ENCODE peak calls at places on chromosomes 6 and 20, in six cellular contexts. One of them, this sample, is unnamed.

GRCh38 chr6:41454189-41454789 is 91.9 kb upstream of the FOXP4 start:
- DNase-seq in HL-60: no peak
- DNase-seq in right atrium auricular region: no peak
- DNase-seq in choroid plexus epithelial cell: no peak
- DNase-seq in psoas muscle: no peak
- DNase-seq in CD8-positive, alpha-beta T cell: no peak
- DNase-seq in this sample: no peak

GRCh38 chr20:34907616-34908469 is 31.4 kb downstream of the ACSS2 start:
- DNase-seq in HL-60: peak
- DNase-seq in choroid plexus epithelial cell: peak
- DNase-seq in psoas muscle: peak
- DNase-seq in right atrium auricular region: peak
- DNase-seq in CD8-positive, alpha-beta T cell: no peak
- DNase-seq in this sample: no peak

GRCh38 chr20:59063358-59064213 is 21.0 kb upstream of the PRELID3B start:
- DNase-seq in right atrium auricular region: peak
- DNase-seq in psoas muscle: no peak
- DNase-seq in HL-60: no peak
- DNase-seq in choroid plexus epithelial cell: peak
- DNase-seq in CD8-positive, alpha-beta T cell: no peak
- DNase-seq in this sample: no peak

GRCh38 chr6:21500894-21501293 is 92.7 kb upstream of the SOX4 start:
- DNase-seq in CD8-positive, alpha-beta T cell: no peak
- DNase-seq in right atrium auricular region: no peak
- DNase-seq in HL-60: no peak
- DNase-seq in choroid plexus epithelial cell: no peak
- DNase-seq in psoas muscle: no peak
- DNase-seq in this sample: no peak

GRCh38 chr6:148265058-148265457 is 77.6 kb upstream of the SASH1 start:
- DNase-seq in right atrium auricular region: no peak
- DNase-seq in CD8-positive, alpha-beta T cell: no peak
- DNase-seq in psoas muscle: no peak
- DNase-seq in HL-60: no peak
- DNase-seq in choroid plexus epithelial cell: no peak
- DNase-seq in this sample: no peak

GRCh38 chr20:2470051-2470431 is 548 bp downstream of the SNRPB start:
- DNase-seq in HL-60: no peak
- DNase-seq in psoas muscle: peak
- DNase-seq in right atrium auricular region: no peak
- DNase-seq in choroid plexus epithelial cell: peak
- DNase-seq in CD8-positive, alpha-beta T cell: peak
- DNase-seq in this sample: no peak

GRCh38 chr6:7846971-7847818 is 63.4 kb downstream of the TXNDC5 start:
- DNase-seq in choroid plexus epithelial cell: peak
- DNase-seq in psoas muscle: no peak
- DNase-seq in CD8-positive, alpha-beta T cell: no peak
- DNase-seq in HL-60: no peak
- DNase-seq in right atrium auricular region: no peak
- DNase-seq in this sample: no peak

GRCh38 chr6:95614094-95614493 is 36.8 kb downstream of the MANEA start:
- DNase-seq in right atrium auricular region: no peak
- DNase-seq in CD8-positive, alpha-beta T cell: no peak
- DNase-seq in psoas muscle: no peak
- DNase-seq in HL-60: no peak
- DNase-seq in choroid plexus epithelial cell: peak
- DNase-seq in this sample: no peak

GRCh38 chr6:106894978-106895702 is 79.4 kb downstream of the CD24 start:
- DNase-seq in psoas muscle: no peak
- DNase-seq in HL-60: no peak
- DNase-seq in CD8-positive, alpha-beta T cell: no peak
- DNase-seq in right atrium auricular region: no peak
- DNase-seq in choroid plexus epithelial cell: peak
- DNase-seq in this sample: no peak

GRCh38 chr20:41469868-41470267 is 103.2 kb upstream of the EMILIN3 start:
- DNase-seq in psoas muscle: no peak
- DNase-seq in CD8-positive, alpha-beta T cell: no peak
- DNase-seq in right atrium auricular region: no peak
- DNase-seq in HL-60: no peak
- DNase-seq in choroid plexus epithelial cell: no peak
- DNase-seq in this sample: no peak

GRCh38 chr20:35171753-35172433 is at the start of gene PROCR:
- DNase-seq in choroid plexus epithelial cell: peak
- DNase-seq in psoas muscle: peak
- DNase-seq in right atrium auricular region: peak
- DNase-seq in CD8-positive, alpha-beta T cell: no peak
- DNase-seq in HL-60: peak
- DNase-seq in this sample: no peak

GRCh38 chr6:37913210-37913609 is 93.7 kb downstream of the ZFAND3 start:
- DNase-seq in psoas muscle: no peak
- DNase-seq in CD8-positive, alpha-beta T cell: no peak
- DNase-seq in choroid plexus epithelial cell: peak
- DNase-seq in right atrium auricular region: no peak
- DNase-seq in HL-60: no peak
- DNase-seq in this sample: no peak

GRCh38 chr6:117615981-117616961 is 14.0 kb upstream of the GOPC start:
- DNase-seq in CD8-positive, alpha-beta T cell: no peak
- DNase-seq in choroid plexus epithelial cell: peak
- DNase-seq in right atrium auricular region: no peak
- DNase-seq in HL-60: no peak
- DNase-seq in psoas muscle: no peak
- DNase-seq in this sample: peak

GRCh38 chr6:8914700-8915099 is 479.4 kb upstream of the SLC35B3 start:
- DNase-seq in right atrium auricular region: no peak
- DNase-seq in HL-60: no peak
- DNase-seq in choroid plexus epithelial cell: no peak
- DNase-seq in CD8-positive, alpha-beta T cell: no peak
- DNase-seq in psoas muscle: no peak
- DNase-seq in this sample: no peak

GRCh38 chr6:136466789-136467585 is 83.2 kb downstream of the MAP7 start:
- DNase-seq in choroid plexus epithelial cell: no peak
- DNase-seq in HL-60: no peak
- DNase-seq in psoas muscle: no peak
- DNase-seq in right atrium auricular region: no peak
- DNase-seq in CD8-positive, alpha-beta T cell: no peak
- DNase-seq in this sample: no peak

GRCh38 chr20:7980332-7981046 is 39.1 kb downstream of the TMX4 start:
- DNase-seq in right atrium auricular region: no peak
- DNase-seq in HL-60: peak
- DNase-seq in CD8-positive, alpha-beta T cell: no peak
- DNase-seq in psoas muscle: no peak
- DNase-seq in choroid plexus epithelial cell: peak
- DNase-seq in this sample: no peak

GRCh38 chr20:35040090-35040489 is 52.5 kb downstream of the TRPC4AP start:
- DNase-seq in psoas muscle: no peak
- DNase-seq in HL-60: no peak
- DNase-seq in CD8-positive, alpha-beta T cell: no peak
- DNase-seq in right atrium auricular region: no peak
- DNase-seq in choroid plexus epithelial cell: no peak
- DNase-seq in this sample: no peak

GRCh38 chr6:17152703-17153102 is 50.9 kb downstream of the STMND1 start:
- DNase-seq in choroid plexus epithelial cell: no peak
- DNase-seq in right atrium auricular region: no peak
- DNase-seq in psoas muscle: no peak
- DNase-seq in CD8-positive, alpha-beta T cell: no peak
- DNase-seq in HL-60: no peak
- DNase-seq in this sample: no peak

GRCh38 chr6:73985891-73986290 is 289.9 kb downstream of the CD109 start:
- DNase-seq in HL-60: no peak
- DNase-seq in right atrium auricular region: no peak
- DNase-seq in psoas muscle: no peak
- DNase-seq in CD8-positive, alpha-beta T cell: no peak
- DNase-seq in choroid plexus epithelial cell: peak
- DNase-seq in this sample: no peak

GRCh38 chr6:34350100-34350936 is 42.2 kb downstream of the NUDT3 start:
- DNase-seq in CD8-positive, alpha-beta T cell: no peak
- DNase-seq in choroid plexus epithelial cell: peak
- DNase-seq in right atrium auricular region: no peak
- DNase-seq in HL-60: no peak
- DNase-seq in psoas muscle: no peak
- DNase-seq in this sample: no peak

GRCh38 chr6:20438462-20439070 is 36.9 kb downstream of the E2F3 start:
- DNase-seq in right atrium auricular region: no peak
- DNase-seq in CD8-positive, alpha-beta T cell: no peak
- DNase-seq in choroid plexus epithelial cell: no peak
- DNase-seq in HL-60: no peak
- DNase-seq in psoas muscle: no peak
- DNase-seq in this sample: no peak

GRCh38 chr6:132804251-132804650 is 5.8 kb upstream of the SLC18B1 start:
- DNase-seq in CD8-positive, alpha-beta T cell: no peak
- DNase-seq in right atrium auricular region: no peak
- DNase-seq in psoas muscle: no peak
- DNase-seq in choroid plexus epithelial cell: no peak
- DNase-seq in HL-60: no peak
- DNase-seq in this sample: no peak

GRCh38 chr6:132797975-132798819 is at the start of gene SLC18B1:
- DNase-seq in right atrium auricular region: peak
- DNase-seq in choroid plexus epithelial cell: peak
- DNase-seq in HL-60: no peak
- DNase-seq in psoas muscle: peak
- DNase-seq in CD8-positive, alpha-beta T cell: peak
- DNase-seq in this sample: peak

GRCh38 chr6:132798820-132799538 is 542 bp upstream of the SLC18B1 start:
- DNase-seq in CD8-positive, alpha-beta T cell: peak
- DNase-seq in right atrium auricular region: peak
- DNase-seq in choroid plexus epithelial cell: peak
- DNase-seq in HL-60: no peak
- DNase-seq in psoas muscle: peak
- DNase-seq in this sample: peak
- TF ChIP-seq CTCF in CD8-positive, alpha-beta T cell: peak
- TF ChIP-seq CTCF in right atrium auricular region: peak
- TF ChIP-seq CTCF in choroid plexus epithelial cell: peak
- TF ChIP-seq CTCF in HL-60: peak
- TF ChIP-seq CTCF in psoas muscle: peak
- TF ChIP-seq CTCF in this sample: peak

GRCh38 chr20:50655325-50655880 is 35.9 kb downstream of the RIPOR3 start:
- DNase-seq in right atrium auricular region: peak
- DNase-seq in HL-60: no peak
- DNase-seq in choroid plexus epithelial cell: peak
- DNase-seq in CD8-positive, alpha-beta T cell: no peak
- DNase-seq in psoas muscle: peak
- DNase-seq in this sample: no peak
- H3K4me3 ChIP-seq in right atrium auricular region: peak
- H3K4me3 ChIP-seq in HL-60: no peak
- H3K4me3 ChIP-seq in choroid plexus epithelial cell: no peak
- H3K4me3 ChIP-seq in CD8-positive, alpha-beta T cell: no peak
- H3K4me3 ChIP-seq in psoas muscle: no peak
- H3K4me3 ChIP-seq in this sample: no peak

GRCh38 chr20:32576560-32576959 is 8.6 kb downstream of the NOL4L start:
- DNase-seq in CD8-positive, alpha-beta T cell: no peak
- DNase-seq in right atrium auricular region: no peak
- DNase-seq in HL-60: no peak
- DNase-seq in choroid plexus epithelial cell: no peak
- DNase-seq in psoas muscle: no peak
- DNase-seq in this sample: no peak

GRCh38 chr20:32578840-32579239 is 6.3 kb downstream of the NOL4L start:
- DNase-seq in right atrium auricular region: no peak
- DNase-seq in psoas muscle: no peak
- DNase-seq in CD8-positive, alpha-beta T cell: no peak
- DNase-seq in choroid plexus epithelial cell: no peak
- DNase-seq in HL-60: no peak
- DNase-seq in this sample: no peak

GRCh38 chr20:32577657-32578056 is 7.5 kb downstream of the NOL4L start:
- DNase-seq in HL-60: no peak
- DNase-seq in psoas muscle: no peak
- DNase-seq in choroid plexus epithelial cell: peak
- DNase-seq in CD8-positive, alpha-beta T cell: no peak
- DNase-seq in right atrium auricular region: no peak
- DNase-seq in this sample: no peak

GRCh38 chr20:32575805-32576204 is 9.3 kb downstream of the NOL4L start:
- DNase-seq in psoas muscle: no peak
- DNase-seq in choroid plexus epithelial cell: no peak
- DNase-seq in right atrium auricular region: no peak
- DNase-seq in CD8-positive, alpha-beta T cell: no peak
- DNase-seq in HL-60: no peak
- DNase-seq in this sample: no peak

DNA sequence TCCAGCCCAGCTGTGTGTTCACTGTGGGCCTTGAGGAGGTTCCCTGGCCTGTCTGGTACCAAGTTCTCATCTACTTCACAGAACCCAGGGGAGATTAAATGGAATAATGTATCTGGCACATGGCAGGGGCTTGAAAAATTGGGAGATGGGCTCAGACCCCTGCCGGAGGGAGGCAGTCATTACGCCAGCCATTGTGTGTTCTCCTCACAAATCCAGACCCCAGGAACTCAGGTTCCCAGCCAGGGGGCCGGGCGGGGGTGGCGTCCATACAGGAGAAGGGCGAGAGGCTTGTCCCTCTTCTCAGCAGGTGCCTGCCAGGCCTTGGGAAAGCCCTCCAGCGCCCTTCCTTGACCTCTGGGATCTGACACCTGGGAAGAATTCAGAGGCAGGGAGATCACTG is 8.1 kb downstream of the NOL4L start:
- DNase-seq in CD8-positive, alpha-beta T cell: no peak
- DNase-seq in right atrium auricular region: no peak
- DNase-seq in HL-60: no peak
- DNase-seq in choroid plexus epithelial cell: no peak
- DNase-seq in psoas muscle: no peak
- DNase-seq in this sample: no peak
- TF ChIP-seq CTCF in CD8-positive, alpha-beta T cell: no peak
- TF ChIP-seq CTCF in right atrium auricular region: no peak
- TF ChIP-seq CTCF in HL-60: no peak
- TF ChIP-seq CTCF in choroid plexus epithelial cell: peak
- TF ChIP-seq CTCF in psoas muscle: no peak
- TF ChIP-seq CTCF in this sample: no peak

DNA sequence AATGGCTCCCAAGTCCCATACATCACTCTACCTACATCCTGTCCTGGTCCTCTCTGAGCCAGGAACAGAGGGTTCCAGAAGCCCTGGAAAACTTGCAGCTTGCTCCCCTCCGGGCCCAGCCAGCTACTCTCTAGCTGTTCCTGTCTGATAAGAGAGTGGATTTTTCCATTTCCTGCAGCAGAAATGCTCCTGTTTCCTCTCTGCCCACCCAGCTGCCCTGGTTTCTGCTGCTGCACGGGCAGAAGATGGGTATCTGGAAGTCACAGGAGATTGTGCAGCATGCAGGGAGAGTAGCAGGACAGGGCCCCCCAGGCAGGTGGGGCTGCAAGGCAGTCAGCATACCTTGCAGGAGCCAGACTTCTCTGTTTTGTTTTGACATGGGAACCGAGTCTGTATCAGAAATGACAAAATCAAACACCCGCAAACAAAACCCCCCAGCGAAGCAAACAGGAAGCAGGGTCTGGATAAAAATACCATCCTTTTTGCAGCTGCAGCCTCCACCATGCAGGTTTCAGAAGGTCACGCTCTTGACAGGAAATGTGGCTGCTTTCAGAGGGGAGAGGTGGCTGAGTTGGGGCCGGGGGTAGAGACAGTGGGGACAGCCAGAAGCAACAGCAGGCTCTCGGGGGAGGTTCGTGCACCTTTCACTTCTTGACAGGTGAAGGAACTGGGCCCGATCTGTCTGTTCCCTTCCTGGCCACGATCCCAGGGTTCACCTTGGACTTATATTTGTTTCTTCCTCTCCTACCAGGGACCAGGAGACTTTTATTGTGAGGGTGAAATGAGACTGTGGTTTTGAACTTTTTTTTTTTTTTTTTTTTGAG is 50.8 kb upstream of the FAM83D start:
- DNase-seq in CD8-positive, alpha-beta T cell: peak
- DNase-seq in HL-60: no peak
- DNase-seq in choroid plexus epithelial cell: no peak
- DNase-seq in psoas muscle: no peak
- DNase-seq in right atrium auricular region: no peak
- DNase-seq in this sample: peak
- H3K4me3 ChIP-seq in CD8-positive, alpha-beta T cell: peak
- H3K4me3 ChIP-seq in HL-60: no peak
- H3K4me3 ChIP-seq in choroid plexus epithelial cell: no peak
- H3K4me3 ChIP-seq in psoas muscle: no peak
- H3K4me3 ChIP-seq in right atrium auricular region: no peak
- H3K4me3 ChIP-seq in this sample: peak

This sample was measured in GM06990.